ENCODE peak calls at places on chromosomes 13 and 19, in five cellular contexts. One of them, this sample, is unnamed.

GRCh38 chr13:84393981-84394625 is 511.8 kb upstream of the SLITRK1 start:
- DNase-seq in SK-N-SH: no peak
- DNase-seq in HCT116: no peak
- DNase-seq in HepG2: no peak
- DNase-seq in K562: no peak
- DNase-seq in this sample: no peak

GRCh38 chr13:43005460-43006236 is 13.6 kb upstream of the EPSTI1 start:
- DNase-seq in SK-N-SH: no peak
- DNase-seq in HCT116: no peak
- DNase-seq in HepG2: peak
- DNase-seq in K562: no peak
- DNase-seq in this sample: no peak

GRCh38 chr19:6833166-6833790 is 54.1 kb upstream of the ADGRE1 start:
- DNase-seq in SK-N-SH: no peak
- DNase-seq in HCT116: no peak
- DNase-seq in HepG2: no peak
- DNase-seq in K562: no peak
- DNase-seq in this sample: no peak

GRCh38 chr19:1232652-1233360 is 5.0 kb downstream of the CBARP start:
- DNase-seq in SK-N-SH: no peak
- DNase-seq in HCT116: no peak
- DNase-seq in HepG2: no peak
- DNase-seq in K562: no peak
- DNase-seq in this sample: no peak

GRCh38 chr19:4559569-4559968 is at the start of gene SEMA6B:
- DNase-seq in SK-N-SH: no peak
- DNase-seq in HCT116: no peak
- DNase-seq in HepG2: no peak
- DNase-seq in K562: no peak
- DNase-seq in this sample: no peak

GRCh38 chr19:14333101-14333871 is 48.0 kb upstream of the ADGRE5 start:
- DNase-seq in SK-N-SH: peak
- DNase-seq in HCT116: no peak
- DNase-seq in HepG2: no peak
- DNase-seq in K562: peak
- DNase-seq in this sample: no peak

GRCh38 chr19:47609885-47610545 is 1.1 kb downstream of the BICRA start:
- DNase-seq in SK-N-SH: peak
- DNase-seq in HCT116: no peak
- DNase-seq in HepG2: peak
- DNase-seq in K562: peak
- DNase-seq in this sample: no peak

GRCh38 chr19:27767234-27767633 is 1445.7 kb downstream of the UQCRFS1 start:
- DNase-seq in SK-N-SH: no peak
- DNase-seq in HCT116: no peak
- DNase-seq in HepG2: no peak
- DNase-seq in K562: no peak
- DNase-seq in this sample: no peak

GRCh38 chr13:61954092-61954491 is 538.4 kb upstream of the PCDH20 start:
- DNase-seq in SK-N-SH: peak
- DNase-seq in HCT116: peak
- DNase-seq in HepG2: peak
- DNase-seq in K562: no peak
- DNase-seq in this sample: no peak

GRCh38 chr13:102580552-102581169 is 16.1 kb upstream of the TPP2 start:
- DNase-seq in SK-N-SH: peak
- DNase-seq in HCT116: peak
- DNase-seq in HepG2: peak
- DNase-seq in K562: peak
- DNase-seq in this sample: no peak

GRCh38 chr13:44365008-44365407 is 8.6 kb upstream of the SERP2 start:
- DNase-seq in SK-N-SH: no peak
- DNase-seq in HCT116: peak
- DNase-seq in HepG2: no peak
- DNase-seq in K562: no peak
- DNase-seq in this sample: no peak

GRCh38 chr19:13875824-13876223 is 1.1 kb upstream of the NANOS3 start:
- DNase-seq in SK-N-SH: peak
- DNase-seq in HCT116: no peak
- DNase-seq in HepG2: no peak
- DNase-seq in K562: no peak
- DNase-seq in this sample: no peak

GRCh38 chr13:110648848-110649421 is 33.6 kb downstream of the NAXD start:
- DNase-seq in SK-N-SH: no peak
- DNase-seq in HCT116: no peak
- DNase-seq in HepG2: no peak
- DNase-seq in K562: no peak
- DNase-seq in this sample: no peak

GRCh38 chr13:40120781-40121180 is 465.3 kb downstream of the COG6 start:
- DNase-seq in SK-N-SH: no peak
- DNase-seq in HCT116: no peak
- DNase-seq in HepG2: no peak
- DNase-seq in K562: no peak
- DNase-seq in this sample: no peak

GRCh38 chr13:23822252-23822824 is 66.9 kb downstream of the MIPEP start:
- DNase-seq in SK-N-SH: no peak
- DNase-seq in HCT116: no peak
- DNase-seq in HepG2: no peak
- DNase-seq in K562: no peak
- DNase-seq in this sample: no peak

DNA sequence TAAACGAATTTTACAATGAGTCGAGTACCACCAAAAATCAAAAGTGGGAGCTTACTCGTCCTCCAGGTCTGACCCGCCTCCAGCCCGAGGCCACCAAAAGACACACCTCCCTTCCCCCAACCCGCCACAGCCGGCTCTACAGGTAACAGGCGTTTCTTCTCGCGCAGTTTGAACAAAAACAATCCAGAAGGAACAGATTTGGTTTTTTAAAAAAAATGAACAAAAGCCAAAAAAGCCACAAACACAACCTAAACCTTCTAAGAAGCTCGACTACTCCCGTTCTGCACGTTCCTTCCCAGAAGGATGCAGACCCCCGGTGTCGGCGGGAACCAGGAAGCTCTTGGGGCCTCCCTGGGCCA is 667 bp downstream of the ZDHHC20 start:
- DNase-seq in SK-N-SH: peak
- DNase-seq in HCT116: no peak
- DNase-seq in HepG2: no peak
- DNase-seq in K562: peak
- DNase-seq in this sample: no peak
- TF ChIP-seq ZBTB33 in SK-N-SH: no peak
- TF ChIP-seq ZBTB33 in HCT116: no peak
- TF ChIP-seq ZBTB33 in HepG2: no peak
- TF ChIP-seq ZBTB33 in K562: no peak
- TF ChIP-seq ZBTB33 in this sample: no peak

DNA sequence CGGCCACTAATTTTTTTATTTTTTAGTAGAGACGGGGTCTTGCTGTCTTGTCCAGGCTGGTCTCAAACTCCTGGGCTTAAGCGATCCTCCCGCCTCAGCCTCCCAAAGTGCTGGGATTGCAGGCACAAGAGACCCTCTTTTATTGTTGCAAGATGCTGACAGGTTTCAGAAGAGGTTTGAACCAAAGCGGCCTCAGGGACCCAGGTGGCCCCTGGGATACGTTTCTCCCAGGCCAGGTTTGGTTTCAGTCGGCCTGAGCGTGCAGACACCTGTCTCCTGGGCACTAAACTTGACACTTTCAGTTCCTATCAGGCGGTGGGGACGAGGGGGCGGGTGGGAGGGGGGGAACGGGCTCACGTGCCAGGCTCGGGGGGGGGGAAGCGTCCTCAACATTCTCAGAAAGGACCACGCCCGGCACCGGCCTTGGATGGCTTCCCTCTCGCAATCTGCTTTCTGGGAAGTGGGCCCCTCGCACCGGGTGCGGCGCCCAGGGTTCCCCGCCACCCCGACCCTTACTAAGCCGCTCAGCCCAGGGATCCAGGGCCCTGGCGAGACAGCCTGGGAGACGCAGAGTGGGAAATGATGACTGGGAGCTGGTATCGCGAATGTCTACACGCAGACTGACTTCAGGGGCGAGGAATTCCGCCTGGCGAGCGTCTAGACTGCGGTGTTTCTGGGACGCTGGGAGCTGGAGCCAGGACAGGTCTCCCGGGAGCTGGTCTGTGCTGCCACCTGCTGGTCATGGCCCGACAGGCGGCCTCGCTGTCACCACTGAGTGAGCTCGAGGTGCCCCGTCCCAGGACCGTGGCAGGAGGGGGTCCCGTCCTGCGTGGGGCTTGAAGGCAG is 91.6 kb downstream of the GNG7 start:
- DNase-seq in SK-N-SH: peak
- DNase-seq in HCT116: peak
- DNase-seq in HepG2: peak
- DNase-seq in K562: peak
- DNase-seq in this sample: peak
- TF ChIP-seq ZBTB33 in SK-N-SH: no peak
- TF ChIP-seq ZBTB33 in HCT116: no peak
- TF ChIP-seq ZBTB33 in HepG2: peak
- TF ChIP-seq ZBTB33 in K562: no peak
- TF ChIP-seq ZBTB33 in this sample: peak

GRCh38 chr13:80904386-80904785 is 563.5 kb upstream of the SPRY2 start:
- DNase-seq in SK-N-SH: no peak
- DNase-seq in HCT116: no peak
- DNase-seq in HepG2: no peak
- DNase-seq in K562: no peak
- DNase-seq in this sample: no peak
- TF ChIP-seq ZBTB33 in SK-N-SH: no peak
- TF ChIP-seq ZBTB33 in HCT116: no peak
- TF ChIP-seq ZBTB33 in HepG2: no peak
- TF ChIP-seq ZBTB33 in K562: no peak
- TF ChIP-seq ZBTB33 in this sample: no peak

GRCh38 chr19:40219721-40220276 is 1.6 kb upstream of the TTC9B start:
- DNase-seq in SK-N-SH: no peak
- DNase-seq in HCT116: peak
- DNase-seq in HepG2: no peak
- DNase-seq in K562: no peak
- DNase-seq in this sample: no peak
- TF ChIP-seq ZBTB33 in SK-N-SH: no peak
- TF ChIP-seq ZBTB33 in HCT116: no peak
- TF ChIP-seq ZBTB33 in HepG2: no peak
- TF ChIP-seq ZBTB33 in K562: no peak
- TF ChIP-seq ZBTB33 in this sample: no peak

GRCh38 chr19:29596885-29597525 is 9.1 kb upstream of the POP4 start:
- DNase-seq in SK-N-SH: no peak
- DNase-seq in HCT116: no peak
- DNase-seq in HepG2: peak
- DNase-seq in K562: no peak
- DNase-seq in this sample: no peak
- TF ChIP-seq ZBTB33 in SK-N-SH: no peak
- TF ChIP-seq ZBTB33 in HCT116: no peak
- TF ChIP-seq ZBTB33 in HepG2: no peak
- TF ChIP-seq ZBTB33 in K562: no peak
- TF ChIP-seq ZBTB33 in this sample: no peak

DNA sequence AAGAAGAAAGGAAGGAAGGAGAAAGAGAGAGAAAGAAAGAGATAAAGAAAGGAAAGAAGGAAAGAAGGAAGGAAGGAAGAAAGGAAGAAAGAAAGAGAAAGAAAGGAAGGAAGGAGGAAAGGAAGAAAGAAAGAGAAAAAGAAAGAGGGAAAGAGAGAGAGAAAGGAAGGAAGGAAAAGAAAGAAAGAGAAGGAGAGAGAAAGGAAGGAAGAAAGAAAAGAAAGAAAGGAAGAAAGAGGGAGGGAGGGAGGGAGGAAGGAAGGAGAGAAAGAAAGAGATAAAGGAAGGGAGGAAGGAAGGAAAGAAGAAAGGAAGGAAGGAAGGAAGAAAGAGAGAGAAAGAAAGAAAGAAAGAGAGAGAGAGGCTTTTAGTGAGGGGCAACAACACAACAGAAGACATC is 135.1 kb upstream of the VSTM2B start:
- DNase-seq in SK-N-SH: no peak
- DNase-seq in HCT116: no peak
- DNase-seq in HepG2: no peak
- DNase-seq in K562: no peak
- DNase-seq in this sample: no peak
- TF ChIP-seq ZBTB33 in SK-N-SH: no peak
- TF ChIP-seq ZBTB33 in HCT116: no peak
- TF ChIP-seq ZBTB33 in HepG2: no peak
- TF ChIP-seq ZBTB33 in K562: no peak
- TF ChIP-seq ZBTB33 in this sample: no peak

GRCh38 chr19:17835182-17836006 is 12.4 kb downstream of the JAK3 start:
- DNase-seq in SK-N-SH: no peak
- DNase-seq in HCT116: no peak
- DNase-seq in HepG2: no peak
- DNase-seq in K562: no peak
- DNase-seq in this sample: no peak

GRCh38 chr19:17831419-17831888 is 10.1 kb upstream of the INSL3 start:
- DNase-seq in SK-N-SH: no peak
- DNase-seq in HCT116: no peak
- DNase-seq in HepG2: no peak
- DNase-seq in K562: no peak
- DNase-seq in this sample: no peak

GRCh38 chr19:17836530-17836929 is 11.3 kb downstream of the JAK3 start:
- DNase-seq in SK-N-SH: no peak
- DNase-seq in HCT116: no peak
- DNase-seq in HepG2: no peak
- DNase-seq in K562: peak
- DNase-seq in this sample: no peak

GRCh38 chr19:17832443-17833208 is 11.3 kb upstream of the INSL3 start:
- DNase-seq in SK-N-SH: no peak
- DNase-seq in HCT116: no peak
- DNase-seq in HepG2: no peak
- DNase-seq in K562: no peak
- DNase-seq in this sample: no peak

GRCh38 chr19:17834350-17835181 is 13.2 kb downstream of the JAK3 start:
- DNase-seq in SK-N-SH: no peak
- DNase-seq in HCT116: no peak
- DNase-seq in HepG2: no peak
- DNase-seq in K562: peak
- DNase-seq in this sample: no peak
- TF ChIP-seq ZBTB33 in SK-N-SH: no peak
- TF ChIP-seq ZBTB33 in HCT116: no peak
- TF ChIP-seq ZBTB33 in HepG2: no peak
- TF ChIP-seq ZBTB33 in K562: no peak
- TF ChIP-seq ZBTB33 in this sample: no peak

DNA sequence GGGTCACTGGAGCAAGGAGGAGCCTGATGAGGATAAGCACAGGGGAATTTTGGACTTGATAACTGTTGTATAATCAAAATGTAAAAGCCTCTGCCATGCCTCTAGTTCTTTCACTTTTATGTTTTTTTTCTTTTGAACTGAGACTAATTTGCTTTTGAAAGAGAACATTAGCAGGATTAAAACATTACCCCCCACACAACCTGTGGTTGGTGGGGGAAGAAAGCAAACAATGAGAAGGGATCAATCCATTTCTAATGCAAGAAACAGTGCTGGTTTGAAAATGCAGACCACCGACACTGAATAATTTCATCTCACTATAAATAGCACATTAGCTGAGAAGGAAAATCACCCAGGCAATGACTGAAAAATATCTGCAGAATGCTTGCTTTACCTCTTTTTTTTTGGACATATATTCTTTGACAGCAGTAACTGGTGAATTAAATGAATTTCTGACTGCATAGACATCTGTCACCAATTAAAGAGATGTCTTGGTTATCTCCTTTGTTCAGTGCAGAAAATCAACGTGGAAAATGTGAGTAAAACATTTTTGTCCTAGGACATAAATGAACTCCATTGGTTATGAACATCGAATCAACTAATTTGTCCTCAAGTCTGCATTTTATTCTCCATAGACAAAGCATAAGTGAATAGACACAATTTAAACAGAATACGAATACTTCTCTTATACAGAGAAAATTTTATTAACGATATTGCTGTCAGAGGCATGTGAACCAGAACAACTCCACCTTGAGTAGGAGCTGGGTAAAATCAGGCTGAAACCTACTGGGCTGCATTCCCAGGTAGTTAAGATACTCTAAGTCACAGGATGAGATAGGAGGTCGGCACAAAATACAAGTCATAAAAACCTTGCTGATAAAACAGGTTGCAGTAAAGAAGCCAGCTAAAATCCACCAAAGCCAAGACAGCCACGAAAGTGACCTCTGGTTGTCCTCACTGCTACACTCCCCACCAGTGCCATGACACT is 48.8 kb upstream of the TRPC4 start:
- DNase-seq in SK-N-SH: no peak
- DNase-seq in HCT116: no peak
- DNase-seq in HepG2: no peak
- DNase-seq in K562: no peak
- DNase-seq in this sample: no peak
- TF ChIP-seq ZBTB33 in SK-N-SH: no peak
- TF ChIP-seq ZBTB33 in HCT116: no peak
- TF ChIP-seq ZBTB33 in HepG2: no peak
- TF ChIP-seq ZBTB33 in K562: no peak
- TF ChIP-seq ZBTB33 in this sample: no peak